ENCODE peak calls at places on chromosomes 4 and X, in seven cellular contexts. W is mesothelial cell of epicardium, V is tibial nerve, F is kidney epithelial cell, H is AG04450, L is cardiac fibroblast, J is cardiac muscle cell. D is an unnamed sample.

GRCh38 chr4:125951275-125951887 is 636.6 kb downstream of the FAT4 start:
- DNase-seq in W (no peak), V (no peak), F (no peak), H (peak), L (peak), J (peak), D (no peak)

GRCh38 chr4:185831125-185831815 is 19.3 kb upstream of the SORBS2 start:
- DNase-seq in W (no peak), V (no peak), F (no peak), H (no peak), L (no peak), J (no peak), D (no peak)

GRCh38 chrX:119427024-119427794 is 28.1 kb downstream of the SLC25A43 start:
- DNase-seq in W (no peak), V (no peak), F (no peak), H (no peak), L (peak), J (peak), D (peak)

GRCh38 chr4:172042714-172043114 is 229.5 kb downstream of the GALNTL6 start:
- DNase-seq in W (no peak), V (no peak), F (no peak), H (no peak), L (no peak), J (no peak), D (no peak)

GRCh38 chrX:34918856-34919255 is 23.7 kb upstream of the FAM47B start:
- DNase-seq in W (no peak), V (no peak), F (peak), H (peak), L (peak), J (peak), D (no peak)

GRCh38 chr4:150004481-150004880 is 73.8 kb upstream of the DCLK2 start:
- DNase-seq in W (no peak), V (no peak), F (peak), H (no peak), L (peak), J (peak), D (no peak)

GRCh38 chr4:124948976-124949597 is 236.6 kb upstream of the ANKRD50 start:
- DNase-seq in W (no peak), V (no peak), F (no peak), H (no peak), L (peak), J (peak), D (no peak)

GRCh38 chrX:46793386-46794143 is 34.6 kb upstream of the SLC9A7 start:
- DNase-seq in W (no peak), V (no peak), F (no peak), H (no peak), L (no peak), J (no peak), D (no peak)

GRCh38 chr4:5993063-5993745 is 25.0 kb downstream of the C4orf50 start:
- DNase-seq in W (no peak), V (no peak), F (no peak), H (no peak), L (no peak), J (no peak), D (no peak)

GRCh38 chr4:105569014-105569850 is 16.8 kb downstream of the ARHGEF38 start:
- DNase-seq in W (no peak), V (no peak), F (no peak), H (no peak), L (no peak), J (no peak), D (no peak)

GRCh38 chrX:153946910-153947769 is 2.7 kb upstream of the RENBP start:
- DNase-seq in W (no peak), V (no peak), F (no peak), H (peak), L (peak), J (peak), D (peak)

GRCh38 chr4:45004326-45004725 is 278.0 kb upstream of the GNPDA2 start:
- DNase-seq in W (no peak), V (no peak), F (no peak), H (no peak), L (no peak), J (no peak), D (no peak)

GRCh38 chrX:143669395-143669794 is 33.5 kb upstream of the SLITRK4 start:
- DNase-seq in W (no peak), V (no peak), F (no peak), H (no peak), L (peak), J (peak), D (no peak)

GRCh38 chrX:10755477-10756334 is 135.3 kb upstream of the MID1 start:
- DNase-seq in W (no peak), V (no peak), F (peak), H (peak), L (peak), J (peak), D (no peak)

GRCh38 chrX:40247382-40247781 is 149.6 kb upstream of the BCOR start:
- DNase-seq in W (no peak), V (no peak), F (no peak), H (no peak), L (no peak), J (no peak), D (no peak)

GRCh38 chr4:3328814-3329663 is 36.2 kb downstream of the RGS12 start:
- DNase-seq in W (no peak), V (no peak), F (no peak), H (no peak), L (no peak), J (no peak), D (no peak)

GRCh38 chr4:8010618-8011017 is 71.0 kb upstream of the AFAP1 start:
- DNase-seq in W (peak), V (no peak), F (no peak), H (no peak), L (peak), J (peak), D (no peak)

GRCh38 chrX:150161092-150161672 is 201.9 kb upstream of the MAMLD1 start:
- DNase-seq in W (no peak), V (no peak), F (no peak), H (no peak), L (no peak), J (no peak), D (no peak)

GRCh38 chr4:146742416-146742815 is 103.7 kb downstream of the POU4F2 start:
- DNase-seq in W (no peak), V (no peak), F (no peak), H (no peak), L (peak), J (peak), D (no peak)

GRCh38 chrX:2283111-2283847 is 217.5 kb downstream of the DHRSX start:
- DNase-seq in W (no peak), V (no peak), F (no peak), H (no peak), L (peak), J (peak), D (no peak)

GRCh38 chr4:75555294-75556164 is at the start of gene ODAPH:
- DNase-seq in W (no peak), V (no peak), F (peak), H (no peak), L (no peak), J (no peak), D (peak)

GRCh38 chr4:185657191-185657590 is 121.9 kb upstream of the PDLIM3 start:
- DNase-seq in W (no peak), V (no peak), F (no peak), H (no peak), L (no peak), J (no peak), D (no peak)

GRCh38 chr4:107314156-107314555 is 278.0 kb upstream of the DKK2 start:
- DNase-seq in W (no peak), V (no peak), F (no peak), H (no peak), L (no peak), J (no peak), D (no peak)

GRCh38 chrX:19888419-19888879 is 1.0 kb upstream of the SH3KBP1 start:
- DNase-seq in W (no peak), V (no peak), F (no peak), H (peak), L (peak), J (peak), D (peak)

GRCh38 chr4:153528705-153529493 is 62.7 kb downstream of the TMEM131L start:
- DNase-seq in W (no peak), V (no peak), F (no peak), H (no peak), L (no peak), J (no peak), D (no peak)

DNA sequence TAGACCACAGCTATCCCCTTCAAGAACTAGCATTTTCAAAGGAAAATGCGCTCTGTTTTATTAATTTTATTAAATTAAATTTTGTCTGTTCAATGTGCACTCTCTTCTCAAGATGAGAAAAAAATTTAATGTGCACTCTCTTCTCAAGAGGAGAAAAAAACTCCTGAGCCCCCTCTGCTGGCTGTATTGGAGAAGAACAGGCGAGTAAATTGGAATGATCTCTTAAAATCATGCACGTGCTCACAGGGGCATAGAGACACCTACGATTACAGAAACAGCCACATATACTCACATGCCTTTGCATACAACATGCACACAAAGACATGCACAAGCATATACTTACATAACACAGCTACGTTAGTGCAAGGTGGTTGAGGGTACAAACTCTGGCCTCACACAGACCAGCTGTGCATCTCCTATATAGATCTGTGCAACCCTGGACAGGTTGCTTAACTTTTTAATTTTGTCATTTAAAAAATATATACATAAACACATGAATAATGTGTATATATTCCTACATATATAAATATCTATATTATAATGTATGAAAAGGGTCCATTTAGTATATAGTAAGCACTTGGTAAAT is 176.2 kb upstream of the CXorf66 start:
- DNase-seq in W (no peak), V (no peak), F (no peak), H (no peak), L (peak), J (peak), D (peak)
- TF ChIP-seq CTCF in W (peak), V (peak), F (peak), H (peak), L (peak), J (peak), D (no peak)

GRCh38 chrX:38192007-38192625 is 28.6 kb downstream of the SRPX start:
- DNase-seq in W (no peak), V (no peak), F (no peak), H (no peak), L (no peak), J (no peak), D (peak)
- TF ChIP-seq CTCF in W (no peak), V (no peak), F (peak), H (peak), L (peak), J (peak), D (no peak)

GRCh38 chr4:136687118-136687517 is 845.2 kb downstream of the PCDH18 start:
- DNase-seq in W (no peak), V (no peak), F (no peak), H (no peak), L (peak), J (peak), D (no peak)
- TF ChIP-seq CTCF in W (no peak), V (no peak), F (no peak), H (peak), L (peak), J (peak), D (no peak)

DNA sequence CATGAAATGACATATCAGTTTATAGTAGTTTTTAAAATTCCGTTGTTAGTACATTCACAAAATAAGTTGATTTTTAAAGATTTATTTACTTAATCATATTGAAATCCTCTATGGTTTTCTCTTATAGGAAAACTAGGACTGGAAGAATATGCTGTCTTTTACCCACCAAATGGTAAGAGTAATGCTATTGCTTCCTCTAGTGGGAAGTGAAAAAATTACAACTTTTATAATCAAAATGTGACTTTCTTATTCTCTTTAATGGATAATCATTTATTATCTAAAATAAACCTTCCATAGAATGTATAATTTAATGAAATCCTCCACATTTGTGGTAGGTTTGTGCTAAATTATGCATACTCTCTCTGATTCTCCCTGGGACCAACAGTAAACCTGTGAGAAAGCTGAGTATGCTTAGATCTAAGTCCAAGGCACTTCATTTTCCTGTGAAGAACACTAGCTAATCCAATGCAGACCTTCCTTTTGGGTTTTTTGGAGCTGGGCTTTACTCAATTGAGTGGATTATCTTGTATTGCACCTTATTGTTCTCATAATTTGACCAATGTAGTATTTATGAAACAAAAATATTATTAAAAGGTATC is 136.2 kb downstream of the TBC1D19 start:
- DNase-seq in W (no peak), V (no peak), F (no peak), H (no peak), L (peak), J (peak), D (no peak)
- TF ChIP-seq CTCF in W (peak), V (peak), F (peak), H (peak), L (peak), J (peak), D (peak)

GRCh38 chrX:23012162-23012561 is 12.4 kb downstream of the DDX53 start:
- DNase-seq in W (no peak), V (no peak), F (no peak), H (no peak), L (no peak), J (no peak), D (peak)

GRCh38 chrX:23012636-23013035 is 12.9 kb downstream of the DDX53 start:
- DNase-seq in W (no peak), V (no peak), F (no peak), H (no peak), L (no peak), J (no peak), D (no peak)

GRCh38 chrX:23003121-23003520 is 3.4 kb downstream of the DDX53 start:
- DNase-seq in W (no peak), V (no peak), F (no peak), H (no peak), L (peak), J (peak), D (no peak)

GRCh38 chrX:23008431-23009099 is 8.8 kb downstream of the DDX53 start:
- DNase-seq in W (no peak), V (no peak), F (no peak), H (no peak), L (peak), J (peak), D (no peak)
- TF ChIP-seq CTCF in W (no peak), V (peak), F (peak), H (peak), L (peak), J (peak), D (no peak)

GRCh38 chrX:56764153-56764974 is 35.3 kb downstream of the NBDY start:
- DNase-seq in W (peak), V (no peak), F (no peak), H (peak), L (peak), J (peak), D (peak)
- TF ChIP-seq CTCF in W (no peak), V (peak), F (peak), H (peak), L (peak), J (peak), D (peak)

GRCh38 chrX:74437530-74437929 is 16.2 kb downstream of the SLC16A2 start:
- DNase-seq in W (no peak), V (no peak), F (no peak), H (no peak), L (no peak), J (no peak), D (no peak)

GRCh38 chrX:74434336-74434735 is 13.0 kb downstream of the SLC16A2 start:
- DNase-seq in W (no peak), V (no peak), F (no peak), H (no peak), L (no peak), J (no peak), D (no peak)

GRCh38 chrX:74438771-74439170 is 17.5 kb downstream of the SLC16A2 start:
- DNase-seq in W (no peak), V (no peak), F (no peak), H (no peak), L (no peak), J (no peak), D (no peak)
- TF ChIP-seq CTCF in W (no peak), V (no peak), F (no peak), H (no peak), L (no peak), J (no peak), D (no peak)

GRCh38 chrX:130990723-130991122 is 67.4 kb upstream of the ARHGAP36 start:
- DNase-seq in W (no peak), V (no peak), F (no peak), H (no peak), L (no peak), J (no peak), D (no peak)

GRCh38 chrX:130995351-130995967 is 62.7 kb upstream of the ARHGAP36 start:
- DNase-seq in W (no peak), V (no peak), F (no peak), H (no peak), L (no peak), J (no peak), D (no peak)

GRCh38 chrX:130999360-130999759 is 58.8 kb upstream of the ARHGAP36 start:
- DNase-seq in W (no peak), V (no peak), F (no peak), H (no peak), L (no peak), J (no peak), D (no peak)

GRCh38 chrX:130994671-130995070 is 63.5 kb upstream of the ARHGAP36 start:
- DNase-seq in W (no peak), V (no peak), F (no peak), H (no peak), L (peak), J (peak), D (peak)
- TF ChIP-seq CTCF in W (peak), V (peak), F (peak), H (peak), L (peak), J (peak), D (peak)

DNA sequence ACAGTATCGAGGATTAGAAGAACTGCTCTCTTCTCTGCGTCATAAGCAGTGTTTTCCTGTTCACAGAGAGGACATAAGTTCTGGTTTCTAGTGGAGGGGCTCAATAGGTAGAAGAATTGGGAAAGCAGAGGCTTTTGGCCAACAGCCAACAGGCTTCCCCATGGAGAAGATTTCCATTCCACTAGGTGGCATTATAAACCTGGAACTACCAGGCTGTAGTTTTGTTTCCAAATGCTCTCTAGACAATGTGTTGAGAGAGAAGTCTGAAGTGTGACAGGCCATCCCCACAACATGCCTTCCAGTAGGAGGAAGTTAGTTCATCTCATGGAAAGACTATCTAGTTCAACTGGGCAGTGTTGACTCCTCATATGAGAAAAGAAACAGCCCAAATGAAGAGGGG is 63.8 kb upstream of the ANXA10 start:
- DNase-seq in W (no peak), V (no peak), F (no peak), H (no peak), L (peak), J (peak), D (no peak)
- TF ChIP-seq CTCF in W (no peak), V (no peak), F (no peak), H (peak), L (peak), J (peak), D (no peak)